ENCODE peak calls at places on chromosomes 16 and 17, in seven cellular contexts. J is stimulated activated CD4-positive, alpha-beta T cell treated with anti-CD3 and anti-CD28 coated beads, Interleukin-1b, Interleukin-23, amount 100 ng/mL, for 24 hours; X is NCI-H2081; T is amniotic stem cell; N is lung microvascular endothelial cell; S is activated T-helper 2 cell treated with anti-CD3 and anti-CD28 coated beads, Interferon-gamma antibody, Interleukin-2, Interleukin-4, amounts not matched to agents 10 μg/mL and 5 μg/mL and 100 μg/mL, durations not matched to agents 14 hours and 24 hours and 36 hours; G is activated T-cell treated with anti-CD3 and anti-CD28 coated beads, Interleukin-2, amount 50 U/mL, for 72 hours. M is an unnamed sample.

GRCh38 chr17:19464033-19465026 is 53.3 kb downstream of the RNF112 start:
- DNase-seq in N (no peak), X (no peak), J (no peak), S (no peak), G (no peak), T (no peak), M (no peak)

GRCh38 chr17:69430488-69430887 is 16.0 kb downstream of the MAP2K6 start:
- DNase-seq in J (no peak), S (no peak), G (peak), X (no peak), T (no peak), N (peak), M (no peak)

GRCh38 chr16:64085291-64085690 is 1036.6 kb downstream of the CDH11 start:
- DNase-seq in T (no peak), X (no peak), G (no peak), N (no peak), S (no peak), J (no peak), M (no peak)

GRCh38 chr17:40520991-40521453 is 19.6 kb upstream of the TNS4 start:
- DNase-seq in S (no peak), N (no peak), T (no peak), J (no peak), G (no peak), X (no peak), M (no peak)

GRCh38 chr16:80403871-80404270 is 136.9 kb upstream of the DYNLRB2 start:
- DNase-seq in G (no peak), S (no peak), X (no peak), T (no peak), N (no peak), J (no peak), M (no peak)

GRCh38 chr17:40646791-40647548 is 648 bp downstream of the SMARCE1 start:
- DNase-seq in N (peak), G (peak), X (peak), S (no peak), J (peak), T (no peak), M (no peak)

GRCh38 chr17:65742433-65743312 is 181.2 kb upstream of the AXIN2 start:
- DNase-seq in J (no peak), N (peak), S (no peak), T (peak), X (no peak), G (no peak), M (no peak)

GRCh38 chr17:67030641-67031040 is 13.7 kb upstream of the CACNG1 start:
- DNase-seq in J (no peak), T (no peak), G (no peak), N (no peak), X (no peak), S (no peak), M (no peak)

GRCh38 chr16:48511071-48511540 is 98.9 kb downstream of the N4BP1 start:
- DNase-seq in G (no peak), S (no peak), T (no peak), X (no peak), N (no peak), J (no peak), M (no peak)

M was measured in SIG-M5.